ENCODE peak calls at places on chromosomes 13 and 19, in five cellular contexts. W is HepG2, U is K562, C is H1, B is GM23338. J is an unnamed sample.

GRCh38 chr19:39237200-39238184 is 7.3 kb downstream of the IFNL3 start:
- DNase-seq in C (no peak), U (peak; percentile 78), W (peak; percentile 45), B (peak; percentile 39), J (no peak)

GRCh38 chr13:113849981-113850721 is 13.7 kb downstream of the GAS6 start:
- DNase-seq in C (no peak), B (no peak), U (no peak), W (no peak), J (no peak)

GRCh38 chr13:75440100-75440499 is 41.9 kb downstream of the TBC1D4 start:
- DNase-seq in W (peak; percentile 90), C (no peak), U (no peak), B (no peak), J (no peak)

GRCh38 chr19:48925240-48925843 is 8.2 kb upstream of the DHDH start:
- DNase-seq in U (no peak), W (peak; percentile 28), B (no peak), C (no peak), J (no peak)

GRCh38 chr19:55225415-55225958 is 3.1 kb downstream of the TMEM86B start:
- DNase-seq in W (no peak), U (no peak), B (no peak), C (no peak), J (no peak)

GRCh38 chr19:17376935-17377600 is at the start of gene PLVAP:
- DNase-seq in C (no peak), B (no peak), U (peak; percentile 75), W (no peak), J (no peak)

GRCh38 chr19:12035220-12036172 is at the start of gene ZNF433:
- DNase-seq in C (peak; percentile 99), U (peak; percentile 84), B (peak; percentile 100), W (peak; percentile 84), J (no peak)

GRCh38 chr13:112545866-112546265 is 42.1 kb downstream of the TUBGCP3 start:
- DNase-seq in C (no peak), B (no peak), U (no peak), W (no peak), J (no peak)

GRCh38 chr19:50500060-50500752 is 10.8 kb downstream of the JOSD2 start:
- DNase-seq in W (no peak), C (peak; percentile 74), B (peak; percentile 68), U (peak; percentile 86), J (no peak)

GRCh38 chr13:33135097-33135496 is 118.9 kb downstream of the KL start:
- DNase-seq in B (no peak), C (no peak), W (no peak), U (no peak), J (no peak)

GRCh38 chr13:40389081-40389641 is 277.3 kb downstream of the FOXO1 start:
- DNase-seq in C (no peak), U (no peak), B (no peak), W (no peak), J (no peak)

GRCh38 chr19:46896076-46896794 is 35.4 kb downstream of the ARHGAP35 start:
- DNase-seq in U (no peak), B (no peak), W (no peak), C (no peak), J (no peak)

GRCh38 chr19:18128044-18128443 is 24.9 kb upstream of the PIK3R2 start:
- DNase-seq in W (no peak), U (no peak), B (no peak), C (no peak), J (no peak)

GRCh38 chr19:10388957-10389356 is 8.6 kb upstream of the TYK2 start:
- DNase-seq in C (peak; percentile 99), U (peak; percentile 63), W (peak; percentile 80), B (peak; percentile 93), J (peak; percentile 81)

GRCh38 chr19:28351761-28352160 is 861.2 kb downstream of the UQCRFS1 start:
- DNase-seq in U (no peak), W (no peak), B (no peak), C (no peak), J (no peak)

GRCh38 chr19:33426621-33427475 is 53.3 kb downstream of the CEBPG start:
- DNase-seq in W (no peak), C (no peak), B (no peak), U (no peak), J (no peak)

GRCh38 chr13:74825170-74825948 is 656.6 kb downstream of the TBC1D4 start:
- DNase-seq in B (peak; percentile 2), U (no peak), C (no peak), W (no peak), J (peak; percentile 10)

GRCh38 chr19:51093510-51094345 is 11.0 kb upstream of the KLK14 start:
- DNase-seq in U (no peak), W (no peak), C (no peak), B (no peak), J (no peak)

GRCh38 chr19:49355890-49356289 is 6.3 kb downstream of the TEAD2 start:
- DNase-seq in C (no peak), B (no peak), W (no peak), U (no peak), J (no peak)

GRCh38 chr13:77699059-77699680 is 1.7 kb downstream of the SLAIN1 start:
- DNase-seq in W (no peak), B (no peak), C (no peak), U (no peak), J (no peak)

GRCh38 chr13:77696006-77696862 is 1.3 kb upstream of the SLAIN1 start:
- DNase-seq in B (peak; percentile 64), C (no peak), W (no peak), U (peak; percentile 5), J (no peak)

GRCh38 chr13:77697208-77698103 is at the start of gene SLAIN1:
- DNase-seq in C (peak; percentile 85), W (peak; percentile 15), B (peak; percentile 94), U (peak; percentile 86), J (no peak)

GRCh38 chr13:77696863-77697207 is 652 bp upstream of the SLAIN1 start:
- DNase-seq in C (no peak), B (no peak), W (no peak), U (no peak), J (no peak)

DNA sequence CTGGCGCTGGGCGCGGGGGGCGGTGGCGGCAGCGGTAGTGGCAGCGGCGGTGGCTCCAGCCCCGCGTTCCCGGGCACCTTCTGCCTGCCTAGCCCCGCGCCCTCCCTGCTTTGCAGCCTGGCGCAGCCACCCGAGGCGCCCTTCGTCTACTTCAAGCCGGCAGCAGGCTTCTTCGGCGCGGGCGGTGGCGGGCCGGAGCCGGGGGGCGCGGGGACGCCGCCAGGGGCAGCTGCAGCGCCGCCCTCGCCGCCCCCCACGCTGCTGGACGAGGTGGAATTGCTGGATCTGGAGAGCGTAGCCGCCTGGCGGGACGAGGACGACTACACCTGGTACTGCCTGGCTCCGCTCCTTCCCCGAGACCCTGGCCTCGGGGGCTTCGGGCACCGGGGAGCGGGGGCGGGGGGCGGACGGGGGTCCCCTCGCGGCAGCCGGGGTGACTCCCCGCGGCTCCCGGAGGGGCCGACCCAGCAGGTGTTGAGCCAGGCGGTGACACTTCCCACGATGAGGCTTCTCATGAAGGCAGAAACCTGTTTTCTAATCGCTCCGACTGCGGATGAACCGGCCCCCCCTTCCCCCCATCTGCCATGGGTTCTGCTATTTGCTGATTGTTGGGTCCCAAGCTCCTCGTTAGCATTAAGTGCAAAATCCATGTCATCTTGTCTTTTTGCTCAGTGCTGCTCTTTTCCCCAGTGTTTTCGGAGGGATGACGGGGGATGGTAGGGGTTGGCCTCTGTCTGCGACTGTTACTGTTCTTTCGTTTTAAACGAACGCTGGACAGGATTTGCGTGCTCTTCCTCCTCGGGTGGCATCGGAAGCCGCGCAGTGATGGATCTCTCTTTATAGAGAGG is 948 bp downstream of the SLAIN1 start:
- DNase-seq in U (peak; percentile 6), W (no peak), B (peak; percentile 62), C (peak; percentile 67), J (no peak)
- TF ChIP-seq POLR2AphosphoS5 in U (no peak), W (no peak), B (no peak), C (no peak), J (no peak)

GRCh38 chr19:19634516-19635312 is 6.7 kb upstream of the LPAR2 start:
- DNase-seq in C (no peak), W (no peak), U (no peak), B (no peak), J (no peak)
- TF ChIP-seq EZH2 in C (no peak), W (no peak), U (no peak), B (no peak), J (no peak)

GRCh38 chr19:4098493-4098892 is 25.4 kb downstream of the MAP2K2 start:
- DNase-seq in B (no peak), C (no peak), U (no peak), W (no peak), J (no peak)
- TF ChIP-seq POLR2AphosphoS5 in B (no peak), C (no peak), U (no peak), W (no peak), J (no peak)

DNA sequence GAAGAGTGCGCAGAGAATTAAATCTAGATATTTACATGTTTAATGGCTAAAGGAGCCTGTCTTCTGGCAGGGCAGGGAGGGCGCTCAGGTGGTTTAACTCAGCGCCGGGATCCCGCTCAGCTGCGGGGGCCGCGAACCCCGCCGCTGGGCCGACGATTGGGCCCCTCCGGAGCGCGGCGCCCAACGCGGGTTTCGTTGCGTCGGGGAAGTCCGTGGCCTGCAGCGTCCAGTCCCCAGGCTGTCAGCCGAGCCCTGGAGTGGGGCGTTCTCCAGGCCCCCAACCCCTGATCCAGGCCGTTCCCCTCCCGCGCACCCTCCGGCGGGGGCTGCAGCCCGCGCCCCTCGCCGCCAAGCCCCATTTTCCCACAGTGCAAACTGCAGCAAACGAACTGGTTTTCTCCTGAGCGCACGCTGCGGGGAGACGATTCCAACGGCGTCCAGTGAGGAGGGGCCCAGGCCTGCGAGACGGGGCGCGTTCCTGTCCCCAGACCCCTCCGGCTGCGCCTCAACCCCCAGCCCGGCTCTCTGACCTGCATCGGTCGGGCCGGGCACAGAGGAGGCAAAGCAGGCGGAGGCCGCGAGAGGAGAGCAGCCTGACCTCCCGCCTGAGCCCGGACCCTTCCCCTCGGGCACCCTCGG is 4.5 kb upstream of the ONECUT3 start:
- DNase-seq in U (no peak), B (no peak), W (no peak), C (peak; percentile 65), J (no peak)
- TF ChIP-seq EZH2 in U (no peak), B (peak; percentile 88), W (no peak), C (peak; percentile 99), J (peak; percentile 71)

GRCh38 chr13:30464496-30465351 is 1.0 kb downstream of the HMGB1 start:
- DNase-seq in W (peak; percentile 65), C (peak; percentile 56), B (peak; percentile 67), U (peak; percentile 62), J (no peak)
- TF ChIP-seq POLR2AphosphoS5 in W (no peak), C (peak; percentile 72), B (no peak), U (no peak), J (no peak)

GRCh38 chr19:40567750-40568494 is 8.8 kb upstream of the SHKBP1 start:
- DNase-seq in C (peak; percentile 74), U (no peak), W (no peak), B (peak; percentile 62), J (no peak)
- TF ChIP-seq EZH2 in C (peak; percentile 92), U (no peak), W (peak; percentile 56), B (peak; percentile 66), J (no peak)

J was measured in SK-N-MC.